ENCODE peak calls at places on chromosomes 5 and 9, in four cellular contexts. L, B, H and Q are unnamed samples.

GRCh38 chr5:39699164-39699563 is 274.4 kb upstream of the DAB2 start:
- DNase-seq in L (no peak), B (peak; percentile 45), H (no peak), Q (no peak)

GRCh38 chr9:130010151-130010988 is 32.6 kb downstream of the FNBP1 start:
- DNase-seq in L (no peak), B (no peak), H (no peak), Q (no peak)

GRCh38 chr9:123426406-123426805 is 70.4 kb downstream of the CRB2 start:
- DNase-seq in L (no peak), B (no peak), H (no peak), Q (no peak)

GRCh38 chr9:135929656-135930445 is 22.5 kb upstream of the CAMSAP1 start:
- DNase-seq in L (no peak), B (no peak), H (no peak), Q (peak; percentile 53)

GRCh38 chr9:129866373-129867137 is 31.3 kb downstream of the USP20 start:
- DNase-seq in L (no peak), B (no peak), H (no peak), Q (peak; percentile 30)

GRCh38 chr5:57836921-57837320 is 354.3 kb upstream of the ACTBL2 start:
- DNase-seq in L (no peak), B (peak; percentile 29), H (no peak), Q (no peak)

GRCh38 chr5:3197699-3198098 is 397.9 kb upstream of the IRX1 start:
- DNase-seq in L (no peak), B (no peak), H (peak; percentile 80), Q (peak; percentile 73)

GRCh38 chr5:158050401-158050800 is 191.5 kb upstream of the CLINT1 start:
- DNase-seq in L (no peak), B (peak; percentile 64), H (no peak), Q (no peak)

GRCh38 chr5:96381526-96381925 is 51.5 kb downstream of the PCSK1 start:
- DNase-seq in L (peak; percentile 13), B (no peak), H (peak; percentile 14), Q (no peak)

GRCh38 chr9:72675586-72675985 is 154.2 kb downstream of the TMC1 start:
- DNase-seq in L (no peak), B (peak; percentile 81), H (peak; percentile 10), Q (no peak)

GRCh38 chr9:89508951-89509607 is 11.2 kb upstream of the SEMA4D start:
- DNase-seq in L (no peak), B (no peak), H (no peak), Q (no peak)

GRCh38 chr5:6759401-6759800 is 46.2 kb downstream of the TENT4A start:
- DNase-seq in L (no peak), B (peak; percentile 16), H (peak; percentile 88), Q (peak; percentile 70)

GRCh38 chr9:77672183-77672582 is 24.1 kb upstream of the GNA14 start:
- DNase-seq in L (no peak), B (no peak), H (no peak), Q (no peak)

GRCh38 chr5:36944607-36945225 is 68.1 kb downstream of the NIPBL start:
- DNase-seq in L (no peak), B (peak; percentile 63), H (peak; percentile 65), Q (no peak)

GRCh38 chr9:133421615-133422542 is at the start of gene ADAMTS13:
- DNase-seq in L (no peak), B (no peak), H (peak; percentile 81), Q (peak; percentile 77)

GRCh38 chr9:79215819-79216218 is 355.9 kb upstream of the TLE4 start:
- DNase-seq in L (no peak), B (peak; percentile 48), H (no peak), Q (no peak)

GRCh38 chr5:170347022-170347421 is 42.1 kb downstream of the KCNMB1 start:
- DNase-seq in L (no peak), B (no peak), H (no peak), Q (no peak)

GRCh38 chr9:81317939-81318338 is 371.4 kb downstream of the TLE1 start:
- DNase-seq in L (no peak), B (peak; percentile 77), H (no peak), Q (no peak)

GRCh38 chr9:114046876-114047275 is 31.2 kb downstream of the AMBP start:
- DNase-seq in L (no peak), B (no peak), H (no peak), Q (no peak)

GRCh38 chr5:135204151-135204600 is 170.1 kb upstream of the PITX1 start:
- DNase-seq in L (no peak), B (peak; percentile 28), H (peak; percentile 52), Q (no peak)

GRCh38 chr5:74392698-74393431 is 247.7 kb downstream of the ENC1 start:
- DNase-seq in L (no peak), B (peak; percentile 65), H (no peak), Q (no peak)

GRCh38 chr5:88675758-88676636 is 207.0 kb downstream of the MEF2C start:
- DNase-seq in L (no peak), B (peak; percentile 99), H (peak; percentile 93), Q (peak; percentile 88)

GRCh38 chr9:133664651-133665050 is 28.5 kb downstream of the DBH start:
- DNase-seq in L (no peak), B (no peak), H (no peak), Q (no peak)

GRCh38 chr5:57566914-57567313 is 84.3 kb upstream of the ACTBL2 start:
- DNase-seq in L (no peak), B (peak; percentile 72), H (peak; percentile 61), Q (no peak)

GRCh38 chr5:88883059-88883565 is at the start of gene MEF2C:
- DNase-seq in L (peak; percentile 85), B (peak; percentile 87), H (peak; percentile 54), Q (peak; percentile 84)

GRCh38 chr5:110899566-110900412 is 161.0 kb downstream of the SLC25A46 start:
- DNase-seq in L (no peak), B (peak; percentile 86), H (peak; percentile 21), Q (peak; percentile 23)

GRCh38 chr5:69414885-69415583 is at the start of gene MARVELD2:
- DNase-seq in L (peak; percentile 57), B (peak; percentile 54), H (peak; percentile 96), Q (peak; percentile 97)

GRCh38 chr5:72151169-72151568 is 43.9 kb downstream of the MAP1B start:
- DNase-seq in L (no peak), B (no peak), H (no peak), Q (no peak)

GRCh38 chr9:33287087-33287490 is 3.2 kb upstream of the NFX1 start:
- DNase-seq in L (peak; percentile 44), B (peak; percentile 59), H (peak; percentile 72), Q (peak; percentile 78)

GRCh38 chr5:84287964-84288363 is 96.7 kb downstream of the EDIL3 start:
- DNase-seq in L (no peak), B (peak; percentile 97), H (peak; percentile 55), Q (no peak)

GRCh38 chr9:131045300-131046092 is 36.5 kb downstream of the LAMC3 start:
- DNase-seq in L (no peak), B (no peak), H (no peak), Q (no peak)

GRCh38 chr5:58759745-58760144 is 176.9 kb downstream of the RAB3C start:
- DNase-seq in L (no peak), B (no peak), H (no peak), Q (no peak)

GRCh38 chr9:130446111-130446861 is 1.5 kb downstream of the ASS1 start:
- DNase-seq in L (peak; percentile 89), B (peak; percentile 89), H (peak; percentile 74), Q (peak; percentile 88)

GRCh38 chr9:95626885-95627558 is 110.3 kb upstream of the PTCH1 start:
- DNase-seq in L (peak; percentile 72), B (no peak), H (no peak), Q (no peak)

GRCh38 chr5:672329-673139 is 20.6 kb downstream of the TPPP start:
- DNase-seq in L (peak; percentile 77), B (peak; percentile 67), H (peak; percentile 95), Q (peak; percentile 90)

GRCh38 chr9:86175743-86176456 is 76.5 kb upstream of the GOLM1 start:
- DNase-seq in L (no peak), B (no peak), H (no peak), Q (peak; percentile 29)

GRCh38 chr9:68610016-68610415 is 69.3 kb upstream of the TMEM252 start:
- DNase-seq in L (no peak), B (no peak), H (no peak), Q (no peak)

GRCh38 chr9:80701061-80701460 is 988.3 kb downstream of the TLE1 start:
- DNase-seq in L (no peak), B (peak; percentile 60), H (no peak), Q (no peak)

GRCh38 chr9:87657893-87658292 is 68.0 kb upstream of the CTSL start:
- DNase-seq in L (no peak), B (no peak), H (no peak), Q (no peak)
- H3K36me3 ChIP-seq in L (no peaks in the 10 kb centered on the region), B (no peaks in the 10 kb centered on the region), H (peaks cover 2% of the 10 kb centered on the region), Q (peaks cover 14% of the 10 kb centered on the region)

GRCh38 chr9:120891255-120891954 is 14.4 kb upstream of the PHF19 start:
- DNase-seq in L (no peak), B (no peak), H (no peak), Q (no peak)
- H3K4me3 ChIP-seq in L (no peak overlapping the region), B (no peak overlapping the region), H (no peak overlapping the region), Q (no peak overlapping the region)

GRCh38 chr5:159097461-159098284 is 2.0 kb downstream of the EBF1 start:
- DNase-seq in L (peak; percentile 46), B (peak; percentile 48), H (peak; percentile 29), Q (peak; percentile 73)
- H3K27me3 ChIP-seq in L (peaks cover 4% of the 10 kb centered on the region), B (no peaks in the 10 kb centered on the region), H (peaks cover 58% of the 10 kb centered on the region), Q (peaks cover 91% of the 10 kb centered on the region)

GRCh38 chr5:31401691-31402090 is 130.2 kb downstream of the DROSHA start:
- DNase-seq in L (no peak), B (no peak), H (no peak), Q (no peak)
- H3K36me3 ChIP-seq in L (peaks cover 68% of the 10 kb centered on the region), B (peaks cover 3% of the 10 kb centered on the region), H (peaks cover 3% of the 10 kb centered on the region), Q (no peaks in the 10 kb centered on the region)

GRCh38 chr5:164868761-164869160 is 1363.3 kb downstream of the MAT2B start:
- DNase-seq in L (no peak), B (no peak), H (no peak), Q (no peak)

DNA sequence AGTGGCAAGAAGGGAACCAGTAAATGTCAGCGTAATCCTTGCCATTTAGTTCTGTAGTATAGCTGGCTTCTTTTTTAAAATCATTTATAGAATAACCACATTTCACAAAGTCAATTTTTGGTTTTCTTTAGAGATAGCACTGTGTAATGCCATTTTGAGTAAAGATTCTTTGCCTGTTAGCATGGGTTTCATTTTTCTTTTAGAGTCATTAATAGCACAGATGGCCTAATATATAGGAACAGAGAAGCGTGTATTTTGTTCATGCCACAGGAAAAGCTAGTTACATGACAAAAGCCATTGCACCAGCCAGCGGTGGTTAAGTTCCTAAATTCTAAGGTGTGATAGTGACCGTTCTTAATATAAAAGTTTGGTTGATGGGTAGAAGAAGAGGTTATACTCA is 1363.9 kb downstream of the MAT2B start:
- DNase-seq in L (no peak), B (no peak), H (no peak), Q (no peak)
- H3K4me3 ChIP-seq in L (no peak overlapping the region), B (no peak overlapping the region), H (no peak overlapping the region), Q (no peak overlapping the region)

GRCh38 chr5:112682621-112683061 is 55.0 kb upstream of the APC start:
- DNase-seq in L (no peak), B (peak; percentile 90), H (no peak), Q (no peak)
- H3K27me3 ChIP-seq in L (no peaks in the 10 kb centered on the region), B (no peaks in the 10 kb centered on the region), H (no peaks in the 10 kb centered on the region), Q (no peaks in the 10 kb centered on the region)

DNA sequence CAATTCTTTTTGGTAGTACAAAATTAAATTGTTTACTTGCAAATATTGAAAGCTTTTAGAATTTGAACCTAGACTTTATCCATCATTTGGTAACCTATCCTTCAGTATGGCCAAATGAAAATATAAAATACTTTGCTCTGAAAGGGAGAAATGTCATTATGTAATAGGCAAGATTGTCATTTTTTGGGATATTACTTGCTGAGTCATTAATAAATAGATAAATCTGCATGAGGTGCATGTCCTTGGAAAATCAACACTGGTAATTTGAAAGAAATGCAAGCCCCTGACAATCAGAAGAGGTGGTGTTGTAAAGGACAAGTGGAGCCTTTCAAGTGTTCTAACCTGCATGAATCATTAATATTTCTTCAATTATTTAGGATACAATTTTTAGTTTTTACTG is 231.8 kb upstream of the CCNG1 start:
- DNase-seq in L (no peak), B (no peak), H (no peak), Q (no peak)
- H3K36me3 ChIP-seq in L (no peaks in the 10 kb centered on the region), B (no peaks in the 10 kb centered on the region), H (no peaks in the 10 kb centered on the region), Q (no peaks in the 10 kb centered on the region)